ENCODE peak calls at places on chromosomes 3 and 15, in nine cellular contexts. J, N, I, R, E, O, H, Q and C are unnamed samples.

GRCh38 chr3:146125946-146126345 is 35.0 kb downstream of the PLOD2 start:
- DNase-seq in J (no peak), N (no peak), I (no peak), R (no peak), E (peak), O (no peak), H (no peak), Q (peak), C (no peak)

GRCh38 chr15:101641134-101641764 is 10.9 kb downstream of the TM2D3 start:
- DNase-seq in J (peak), N (peak), I (peak), R (peak), E (peak), O (peak), H (peak), Q (no peak), C (peak)

GRCh38 chr15:78055923-78056713 is 21.4 kb downstream of the TBC1D2B start:
- DNase-seq in J (peak), N (no peak), I (no peak), R (no peak), E (peak), O (no peak), H (no peak), Q (no peak), C (no peak)

GRCh38 chr3:187044871-187045552 is 94.3 kb downstream of the RPL39L start:
- DNase-seq in J (peak), N (no peak), I (no peak), R (no peak), E (no peak), O (no peak), H (no peak), Q (no peak), C (no peak)

GRCh38 chr3:75075158-75075557 is 460.7 kb upstream of the CNTN3 start:
- DNase-seq in J (no peak), N (no peak), I (no peak), R (no peak), E (no peak), O (no peak), H (no peak), Q (no peak), C (no peak)

GRCh38 chr3:48268381-48268935 is 27.6 kb downstream of the ZNF589 start:
- DNase-seq in J (no peak), N (peak), I (no peak), R (peak), E (peak), O (no peak), H (no peak), Q (no peak), C (no peak)

GRCh38 chr3:46096336-46096735 is 69.1 kb upstream of the XCR1 start:
- DNase-seq in J (no peak), N (no peak), I (no peak), R (no peak), E (no peak), O (no peak), H (no peak), Q (no peak), C (no peak)

GRCh38 chr15:69476704-69477473 is 24.3 kb downstream of the RPLP1 start:
- DNase-seq in J (no peak), N (no peak), I (no peak), R (no peak), E (no peak), O (no peak), H (no peak), Q (no peak), C (no peak)

GRCh38 chr15:44034933-44035624 is 160.0 kb downstream of the FRMD5 start:
- DNase-seq in J (no peak), N (no peak), I (no peak), R (no peak), E (no peak), O (no peak), H (peak), Q (no peak), C (peak)

GRCh38 chr3:53227993-53228885 is 27.6 kb downstream of the TKT start:
- DNase-seq in J (no peak), N (no peak), I (no peak), R (no peak), E (no peak), O (no peak), H (no peak), Q (no peak), C (no peak)